ENCODE peak calls at places on chromosomes 13 and 19, in ten cellular contexts. N is iPS DF 6.9; L is AG09319; F is stimulated activated CD8-positive, alpha-beta memory T cell treated with anti-CD3 and anti-CD28 coated beads, Interleukin-15, amount 100 ng/mL, for 24 hours; V is anterior cingulate cortex; K is effector CD4-positive, alpha-beta T cell; M is uterus; P is NCI-H1436 treated with DMSO at 0.1 percent for 48 hours; I is EH; R is HCT116. X is an unnamed sample.

GRCh38 chr13:37646531-37646930 is 48.0 kb upstream of the POSTN start:
- DNase-seq in R (no peak), P (no peak), F (no peak), V (no peak), I (no peak), L (no peak), K (no peak), N (no peak), M (no peak), X (no peak)

GRCh38 chr19:14530005-14530348 is 583 bp downstream of the TECR start:
- DNase-seq in M (no peak), K (peak), I (no peak), F (no peak), L (no peak), R (no peak), P (no peak), V (no peak), N (no peak), X (no peak)

GRCh38 chr13:46567671-46568070 is 14.7 kb downstream of the LRCH1 start:
- DNase-seq in K (no peak), N (no peak), R (no peak), L (no peak), V (no peak), I (no peak), P (no peak), F (no peak), M (no peak), X (no peak)

GRCh38 chr13:26971990-26972888 is 199.4 kb downstream of the USP12 start:
- DNase-seq in K (no peak), M (no peak), P (no peak), V (no peak), R (peak), L (no peak), F (no peak), N (peak), I (peak), X (peak)

GRCh38 chr13:30354481-30355404 is 47.4 kb upstream of the KATNAL1 start:
- DNase-seq in M (no peak), K (no peak), R (no peak), F (no peak), N (no peak), I (no peak), V (no peak), L (no peak), P (no peak), X (no peak)

GRCh38 chr13:114118086-114118762 is 14.2 kb downstream of the RASA3 start:
- DNase-seq in M (no peak), L (no peak), K (no peak), P (no peak), V (no peak), F (no peak), I (peak), R (no peak), N (no peak), X (no peak)

GRCh38 chr13:66210677-66211076 is 1019.5 kb downstream of the PCDH9 start:
- DNase-seq in M (no peak), I (peak), V (no peak), N (no peak), L (peak), R (peak), P (no peak), F (no peak), K (no peak), X (no peak)

GRCh38 chr13:42381165-42381425 is 109.1 kb downstream of the AKAP11 start:
- DNase-seq in F (no peak), I (no peak), K (no peak), P (no peak), V (no peak), N (no peak), M (no peak), R (no peak), L (no peak), X (no peak)

GRCh38 chr13:20519887-20520286 is 5.8 kb downstream of the CRYL1 start:
- DNase-seq in P (no peak), V (no peak), N (no peak), M (no peak), K (no peak), I (no peak), F (no peak), R (no peak), L (peak), X (no peak)

GRCh38 chr19:45472557-45473365 is 5.0 kb downstream of the FOSB start:
- DNase-seq in N (no peak), R (no peak), M (no peak), L (peak), K (peak), F (no peak), I (no peak), V (no peak), P (no peak), X (no peak)

GRCh38 chr13:72180253-72180952 is 313.4 kb upstream of the DACH1 start:
- DNase-seq in K (no peak), R (no peak), F (no peak), I (peak), M (no peak), P (no peak), N (no peak), L (no peak), V (no peak), X (no peak)

GRCh38 chr13:113403255-113404104 is 39.5 kb upstream of the GRTP1 start:
- DNase-seq in N (no peak), K (no peak), L (no peak), R (no peak), P (no peak), F (no peak), V (no peak), M (no peak), I (no peak), X (no peak)

GRCh38 chr13:75180805-75181455 is 301.0 kb downstream of the TBC1D4 start:
- DNase-seq in L (no peak), P (no peak), F (no peak), R (no peak), N (no peak), M (no peak), K (no peak), V (no peak), I (peak), X (no peak)

GRCh38 chr13:32426981-32427851 is 714 bp downstream of the N4BP2L1 start:
- DNase-seq in R (no peak), M (peak), K (peak), N (no peak), L (no peak), P (no peak), I (peak), F (peak), V (peak), X (no peak)

GRCh38 chr19:43708716-43709115 is 7.2 kb upstream of the IRGC start:
- DNase-seq in P (no peak), I (no peak), N (no peak), K (no peak), M (no peak), V (no peak), F (no peak), R (no peak), L (no peak), X (no peak)

GRCh38 chr13:20672772-20673171 is 30.7 kb upstream of the IL17D start:
- DNase-seq in R (no peak), P (no peak), I (peak), K (no peak), L (peak), V (no peak), M (no peak), F (no peak), N (no peak), X (no peak)

GRCh38 chr19:12047868-12048267 is 4.9 kb downstream of the ZNF878 start:
- DNase-seq in V (no peak), K (no peak), R (no peak), F (no peak), L (no peak), I (peak), P (no peak), M (no peak), N (no peak), X (no peak)

GRCh38 chr19:15448778-15449619 is 757 bp downstream of the WIZ start:
- DNase-seq in M (peak), R (no peak), F (no peak), P (no peak), K (no peak), I (peak), V (no peak), L (no peak), N (no peak), X (no peak)

GRCh38 chr13:24271611-24272451 is 37.5 kb upstream of the C1QTNF9 start:
- DNase-seq in V (peak), R (no peak), P (no peak), L (no peak), K (peak), F (no peak), M (peak), I (peak), N (no peak), X (no peak)

GRCh38 chr19:8466018-8466417 is 21.2 kb downstream of the HNRNPM start:
- DNase-seq in L (peak), P (no peak), F (no peak), N (no peak), K (no peak), R (no peak), I (peak), V (no peak), M (no peak), X (no peak)

GRCh38 chr13:39035204-39035603 is 2.7 kb downstream of the PROSER1 start:
- DNase-seq in F (no peak), R (no peak), M (no peak), I (no peak), P (no peak), L (no peak), N (no peak), V (no peak), K (no peak), X (no peak)

GRCh38 chr13:26017932-26018690 is 33.7 kb downstream of the SHISA2 start:
- DNase-seq in K (no peak), R (no peak), I (peak), N (no peak), F (no peak), V (no peak), P (no peak), L (no peak), M (no peak), X (no peak)

GRCh38 chr13:24727731-24728601 is 36.0 kb upstream of the RNF17 start:
- DNase-seq in V (peak), M (no peak), K (peak), F (no peak), R (peak), P (peak), N (no peak), L (peak), I (peak), X (no peak)

GRCh38 chr19:43639507-43640423 is at the start of gene CADM4:
- DNase-seq in N (no peak), P (no peak), L (no peak), K (peak), R (no peak), V (peak), I (no peak), M (peak), F (peak), X (no peak)

GRCh38 chr19:48749571-48750198 is 2.8 kb downstream of the FUT1 start:
- DNase-seq in N (no peak), M (no peak), I (no peak), F (no peak), V (no peak), P (no peak), K (no peak), R (no peak), L (no peak), X (no peak)

GRCh38 chr19:14006766-14007562 is 844 bp upstream of the RFX1 start:
- DNase-seq in R (no peak), L (no peak), M (no peak), N (peak), V (peak), I (no peak), P (no peak), K (no peak), F (peak), X (no peak)

GRCh38 chr13:76791290-76791664 is 94.9 kb downstream of the KCTD12 start:
- DNase-seq in N (no peak), R (no peak), P (no peak), F (no peak), M (no peak), K (no peak), I (no peak), L (no peak), V (no peak), X (no peak)

GRCh38 chr19:12821761-12822160 is 12.6 kb downstream of the RTBDN start:
- DNase-seq in F (no peak), R (no peak), P (no peak), L (no peak), N (no peak), I (no peak), K (no peak), V (no peak), M (no peak), X (no peak)

GRCh38 chr13:32426191-32426980 is 1.5 kb downstream of the N4BP2L1 start:
- DNase-seq in L (no peak), P (no peak), K (peak), M (no peak), I (peak), R (no peak), V (no peak), F (no peak), N (no peak), X (no peak)

GRCh38 chr19:58350001-58350801 is 3.1 kb downstream of the A1BG start:
- DNase-seq in F (no peak), K (no peak), N (no peak), M (no peak), R (no peak), V (no peak), I (no peak), P (no peak), L (no peak), X (no peak)

GRCh38 chr19:658916-659839 is 3.8 kb downstream of the RNF126 start:
- DNase-seq in F (no peak), L (no peak), N (no peak), P (no peak), R (no peak), K (peak), M (no peak), I (no peak), V (no peak), X (no peak)

GRCh38 chr19:38362076-38362945 is 12.1 kb upstream of the PSMD8 start:
- DNase-seq in I (peak), M (peak), K (peak), R (peak), L (no peak), V (no peak), N (peak), P (peak), F (peak), X (peak)

GRCh38 chr13:109744512-109745051 is 41.8 kb downstream of the IRS2 start:
- DNase-seq in V (no peak), I (peak), N (no peak), R (no peak), F (no peak), K (no peak), P (no peak), M (peak), L (peak), X (peak)

GRCh38 chr19:44757057-44757734 is 8.7 kb downstream of the BCL3 start:
- DNase-seq in I (peak), R (no peak), M (peak), K (no peak), F (no peak), P (no peak), V (peak), N (no peak), L (no peak), X (no peak)

GRCh38 chr19:10602330-10603083 is 15.4 kb upstream of the AP1M2 start:
- DNase-seq in I (peak), N (no peak), P (no peak), F (peak), R (peak), M (peak), V (peak), L (no peak), K (peak), X (no peak)

GRCh38 chr19:41537789-41538188 is 38.2 kb upstream of the CEACAM21 start:
- DNase-seq in R (no peak), P (no peak), I (peak), V (no peak), F (no peak), K (no peak), N (no peak), M (no peak), L (no peak), X (no peak)

X was measured in NCI-H187 treated with DMSO at 0.1 percent for 48 hours.